ENCODE peak calls at places on chromosomes 6 and 20, in seven cellular contexts. D is sigmoid colon; G is H9; Q is AG09309; X is naive thymus-derived CD8-positive, alpha-beta T cell; P is activated naive CD8-positive, alpha-beta T cell treated with anti-CD3 and anti-CD28 coated beads for 36 hours; T is stimulated activated CD4-positive, alpha-beta T cell treated with anti-CD3 and anti-CD28 coated beads, Interleukin-2, amount 100 ng/mL, for 24 hours. K is an unnamed sample.

GRCh38 chr20:49729780-49730179 is 16.1 kb upstream of the B4GALT5 start:
- DNase-seq in D (no peak), G (no peak), Q (peak), X (no peak), P (no peak), T (no peak), K (peak)

GRCh38 chr6:72553531-72554202 is 68.2 kb upstream of the KCNQ5 start:
- DNase-seq in D (no peak), G (no peak), Q (peak), X (no peak), P (no peak), T (no peak), K (peak)

GRCh38 chr6:89564752-89565427 is 73.7 kb downstream of the LYRM2 start:
- DNase-seq in D (no peak), G (no peak), Q (no peak), X (no peak), P (no peak), T (no peak), K (no peak)

GRCh38 chr6:73614802-73615201 is 39.0 kb downstream of the SLC17A5 start:
- DNase-seq in D (no peak), G (no peak), Q (no peak), X (no peak), P (no peak), T (no peak), K (no peak)

GRCh38 chr6:46491201-46491788 is at the start of gene RCAN2:
- DNase-seq in D (peak), G (peak), Q (no peak), X (peak), P (peak), T (peak), K (peak)

GRCh38 chr20:652611-653109 is 340 bp downstream of the SRXN1 start:
- DNase-seq in D (peak), G (no peak), Q (no peak), X (no peak), P (no peak), T (no peak), K (no peak)

GRCh38 chr6:119344306-119344705 is 5.3 kb downstream of the MAN1A1 start:
- DNase-seq in D (no peak), G (no peak), Q (no peak), X (no peak), P (no peak), T (no peak), K (no peak)

GRCh38 chr6:135505648-135506047 is 8.1 kb upstream of the AHI1 start:
- DNase-seq in D (no peak), G (no peak), Q (no peak), X (no peak), P (no peak), T (no peak), K (no peak)

GRCh38 chr20:56828402-56828801 is 199.3 kb downstream of the TFAP2C start:
- DNase-seq in D (no peak), G (no peak), Q (no peak), X (no peak), P (no peak), T (no peak), K (peak)

GRCh38 chr6:108622601-108623335 is 62.1 kb downstream of the FOXO3 start:
- DNase-seq in D (peak), G (no peak), Q (peak), X (no peak), P (no peak), T (no peak), K (peak)

GRCh38 chr20:50320910-50321796 is 130.5 kb downstream of the CEBPB start:
- DNase-seq in D (peak), G (peak), Q (no peak), X (no peak), P (peak), T (peak), K (peak)

GRCh38 chr6:54525731-54526130 is 217.5 kb downstream of the TINAG start:
- DNase-seq in D (no peak), G (no peak), Q (no peak), X (no peak), P (no peak), T (no peak), K (no peak)

GRCh38 chr6:2872417-2873358 is 30.4 kb downstream of the SERPINB9 start:
- DNase-seq in D (no peak), G (no peak), Q (no peak), X (no peak), P (no peak), T (no peak), K (no peak)

GRCh38 chr20:17650301-17650761 is 31.7 kb downstream of the RRBP1 start:
- DNase-seq in D (peak), G (no peak), Q (no peak), X (no peak), P (no peak), T (no peak), K (no peak)

GRCh38 chr6:75272145-75272840 is 12.3 kb downstream of the TMEM30A start:
- DNase-seq in D (no peak), G (no peak), Q (peak), X (no peak), P (no peak), T (no peak), K (no peak)

GRCh38 chr6:170087946-170088348 is 202.9 kb downstream of the DLL1 start:
- DNase-seq in D (peak), G (peak), Q (no peak), X (peak), P (peak), T (peak), K (no peak)

GRCh38 chr6:49546371-49546770 is 4.1 kb upstream of the C6orf141 start:
- DNase-seq in D (no peak), G (no peak), Q (no peak), X (no peak), P (no peak), T (no peak), K (no peak)

GRCh38 chr20:63707558-63708300 is at the start of the genes ARFRP1 and ZGPAT:
- DNase-seq in D (peak), G (peak), Q (peak), X (peak), P (peak), T (peak), K (peak)

GRCh38 chr6:131293472-131293911 is 158.2 kb downstream of the AKAP7 start:
- DNase-seq in D (no peak), G (no peak), Q (no peak), X (no peak), P (no peak), T (no peak), K (no peak)

GRCh38 chr20:48703511-48704219 is 124.1 kb downstream of the PREX1 start:
- DNase-seq in D (peak), G (no peak), Q (no peak), X (no peak), P (no peak), T (no peak), K (no peak)

GRCh38 chr6:137218473-137218916 is 690 bp downstream of the IFNGR1 start:
- DNase-seq in D (peak), G (no peak), Q (no peak), X (peak), P (peak), T (peak), K (peak)

GRCh38 chr20:33076662-33077398 is 2.6 kb upstream of the BPIFB4 start:
- DNase-seq in D (no peak), G (no peak), Q (no peak), X (peak), P (no peak), T (no peak), K (no peak)

GRCh38 chr20:16017656-16018055 is 555.6 kb downstream of the KIF16B start:
- DNase-seq in D (no peak), G (no peak), Q (no peak), X (no peak), P (no peak), T (no peak), K (no peak)

GRCh38 chr6:87553159-87553765 is 36.5 kb downstream of the RARS2 start:
- DNase-seq in D (no peak), G (no peak), Q (no peak), X (no peak), P (no peak), T (no peak), K (no peak)

GRCh38 chr6:43129434-43130194 is 41.5 kb upstream of the SRF start:
- DNase-seq in D (no peak), G (no peak), Q (no peak), X (no peak), P (peak), T (no peak), K (peak)

GRCh38 chr6:24494726-24495515 is at the start of gene ALDH5A1:
- DNase-seq in D (peak), G (peak), Q (no peak), X (peak), P (peak), T (peak), K (peak)

GRCh38 chr20:58614984-58615760 is 35.9 kb upstream of the STX16 start:
- DNase-seq in D (no peak), G (no peak), Q (no peak), X (no peak), P (no peak), T (no peak), K (no peak)

GRCh38 chr6:111846511-111847409 is 26.5 kb downstream of the FYN start:
- DNase-seq in D (peak), G (no peak), Q (no peak), X (peak), P (peak), T (no peak), K (no peak)

GRCh38 chr6:134631398-134631924 is 313.5 kb upstream of the SGK1 start:
- DNase-seq in D (no peak), G (no peak), Q (no peak), X (no peak), P (no peak), T (no peak), K (no peak)

GRCh38 chr6:154245542-154245941 is 111.1 kb downstream of the IPCEF1 start:
- DNase-seq in D (no peak), G (no peak), Q (no peak), X (no peak), P (no peak), T (no peak), K (no peak)

GRCh38 chr6:166465671-166466087 is 82.9 kb upstream of the MPC1 start:
- DNase-seq in D (peak), G (no peak), Q (no peak), X (no peak), P (no peak), T (no peak), K (peak)

GRCh38 chr6:118509009-118509617 is 39.0 kb upstream of the PLN start:
- DNase-seq in D (no peak), G (no peak), Q (no peak), X (no peak), P (no peak), T (no peak), K (peak)

GRCh38 chr20:17629025-17629424 is 53.0 kb downstream of the RRBP1 start:
- DNase-seq in D (no peak), G (no peak), Q (no peak), X (no peak), P (no peak), T (no peak), K (no peak)

GRCh38 chr20:25278636-25279361 is 30.9 kb downstream of the PYGB start:
- DNase-seq in D (peak), G (no peak), Q (no peak), X (no peak), P (no peak), T (no peak), K (no peak)

GRCh38 chr20:38932457-38933120 is 6.4 kb downstream of the FAM83D start:
- DNase-seq in D (no peak), G (no peak), Q (no peak), X (no peak), P (no peak), T (no peak), K (no peak)

GRCh38 chr6:136728033-136728939 is 64.0 kb downstream of the MAP3K5 start:
- DNase-seq in D (no peak), G (no peak), Q (no peak), X (no peak), P (no peak), T (no peak), K (no peak)

GRCh38 chr6:165692106-165692653 is 29.1 kb upstream of the PDE10A start:
- DNase-seq in D (no peak), G (no peak), Q (no peak), X (no peak), P (no peak), T (no peak), K (no peak)

GRCh38 chr20:22490287-22491187 is 93.8 kb downstream of the FOXA2 start:
- DNase-seq in D (peak), G (peak), Q (no peak), X (no peak), P (no peak), T (no peak), K (no peak)

GRCh38 chr20:63829943-63830820 is 882 bp downstream of the ZBTB46 start:
- DNase-seq in D (no peak), G (no peak), Q (no peak), X (no peak), P (no peak), T (no peak), K (no peak)

K was measured in AG08395.